ENCODE peak calls at places on chromosome 5, in nine cellular contexts. Z is T-helper 2 cell; U is A549; M is retinal pigment epithelial cell; V is retina; A is hepatic stellate cell; T is AG20443; J is activated CD4-positive, alpha-beta T cell treated with anti-CD3 and anti-CD28 coated beads, Interleukin-2, amount 10 ng/mL, durations not matched to agents 7 days and 5 days; R is kidney epithelial cell. D is an unnamed sample.

GRCh38 chr5:149623473-149623872 is 42.2 kb downstream of the ARHGEF37 start:
- DNase-seq in Z (no peak), U (no peak), M (no peak), V (no peak), A (no peak), T (no peak), J (no peak), R (no peak), D (no peak)

GRCh38 chr5:142727736-142728047 is 41.8 kb upstream of the FGF1 start:
- DNase-seq in Z (no peak), U (no peak), M (no peak), V (no peak), A (no peak), T (no peak), J (no peak), R (no peak), D (no peak)

GRCh38 chr5:151068571-151069197 is 12.2 kb downstream of the TNIP1 start:
- DNase-seq in Z (no peak), U (no peak), M (no peak), V (no peak), A (no peak), T (peak), J (no peak), R (no peak), D (no peak)

GRCh38 chr5:68245325-68245724 is 29.8 kb downstream of the PIK3R1 start:
- DNase-seq in Z (no peak), U (no peak), M (no peak), V (peak), A (no peak), T (peak), J (no peak), R (no peak), D (no peak)

GRCh38 chr5:133113331-133114061 is 61.7 kb downstream of the HSPA4 start:
- DNase-seq in Z (no peak), U (no peak), M (no peak), V (no peak), A (no peak), T (peak), J (no peak), R (peak), D (no peak)

GRCh38 chr5:99771296-99771695 is 763.9 kb upstream of the FAM174A start:
- DNase-seq in Z (no peak), U (no peak), M (no peak), V (no peak), A (no peak), T (no peak), J (no peak), R (no peak), D (no peak)

GRCh38 chr5:95838001-95838520 is 15.5 kb upstream of the GLRX start:
- DNase-seq in Z (no peak), U (no peak), M (no peak), V (no peak), A (no peak), T (no peak), J (no peak), R (no peak), D (no peak)

GRCh38 chr5:102975457-102976182 is 144.3 kb downstream of the GIN1 start:
- DNase-seq in Z (no peak), U (no peak), M (no peak), V (no peak), A (peak), T (peak), J (no peak), R (no peak), D (no peak)

GRCh38 chr5:75510836-75511434 is 494 bp downstream of the CERT1 start:
- DNase-seq in Z (peak), U (peak), M (no peak), V (peak), A (peak), T (peak), J (peak), R (no peak), D (peak)

GRCh38 chr5:34738381-34738780 is 82.3 kb downstream of the RAI14 start:
- DNase-seq in Z (no peak), U (no peak), M (no peak), V (no peak), A (no peak), T (no peak), J (no peak), R (no peak), D (no peak)

GRCh38 chr5:151664694-151665583 is 21.8 kb downstream of the SPARC start:
- DNase-seq in Z (no peak), U (no peak), M (no peak), V (no peak), A (no peak), T (no peak), J (no peak), R (no peak), D (no peak)

GRCh38 chr5:15326471-15326870 is 173.5 kb upstream of the FBXL7 start:
- DNase-seq in Z (no peak), U (no peak), M (no peak), V (no peak), A (no peak), T (no peak), J (no peak), R (no peak), D (no peak)

GRCh38 chr5:179914032-179914755 is 6.5 kb upstream of the TBC1D9B start:
- DNase-seq in Z (no peak), U (peak), M (no peak), V (no peak), A (peak), T (peak), J (no peak), R (peak), D (no peak)

GRCh38 chr5:157161996-157162395 is 4.1 kb downstream of the GARIN3 start:
- DNase-seq in Z (no peak), U (no peak), M (no peak), V (no peak), A (no peak), T (no peak), J (no peak), R (no peak), D (no peak)